ENCODE peak calls at places on chromosomes 16 and 17, in six cellular contexts. B is neural progenitor cell, N is GM19239, W is H9, G is NCI-H187 treated with DMSO at 0.1 percent for 48 hours, O is T-helper 2 cell. F is an unnamed sample.

GRCh38 chr17:27560668-27561067 is 70.3 kb upstream of the LGALS9 start:
- DNase-seq in B (no peak), G (no peak), N (no peak), O (no peak), W (no peak), F (no peak)

GRCh38 chr17:9519873-9520272 is 55.7 kb downstream of the STX8 start:
- DNase-seq in W (no peak), N (no peak), G (no peak), O (no peak), B (no peak), F (no peak)

GRCh38 chr16:66427451-66427860 is 361 bp downstream of the BEAN1 start:
- DNase-seq in N (no peak), G (no peak), W (no peak), O (no peak), B (no peak), F (peak)

GRCh38 chr16:6148361-6148760 is 1050.8 kb upstream of the EEF2KMT start:
- DNase-seq in O (no peak), G (no peak), N (no peak), W (no peak), B (no peak), F (no peak)

GRCh38 chr17:13558588-13558987 is 43.1 kb downstream of the HS3ST3A1 start:
- DNase-seq in N (no peak), W (no peak), G (no peak), O (no peak), B (no peak), F (no peak)

GRCh38 chr17:40938981-40939380 is 1.5 kb upstream of the KRT23 start:
- DNase-seq in O (no peak), G (no peak), B (no peak), W (no peak), N (no peak), F (no peak)

GRCh38 chr17:63249256-63250006 is 196.7 kb downstream of the CYB561 start:
- DNase-seq in O (no peak), W (no peak), G (no peak), B (no peak), N (no peak), F (no peak)

GRCh38 chr17:52885882-52886281 is 727.4 kb upstream of the CA10 start:
- DNase-seq in G (no peak), O (no peak), W (no peak), N (no peak), B (peak), F (no peak)

GRCh38 chr16:57758331-57759117 is 23.0 kb downstream of the KATNB1 start:
- DNase-seq in B (no peak), N (no peak), O (no peak), W (no peak), G (no peak), F (no peak)

GRCh38 chr16:5510819-5511370 is 413.3 kb upstream of the EEF2KMT start:
- DNase-seq in G (no peak), O (no peak), N (no peak), B (peak), W (no peak), F (no peak)

GRCh38 chr17:7580631-7581554 is 1.5 kb downstream of the CD68 start:
- DNase-seq in O (no peak), W (peak), G (no peak), B (no peak), N (no peak), F (no peak)

GRCh38 chr17:27293359-27293897 is 486 bp upstream of the WSB1 start:
- DNase-seq in N (peak), W (no peak), B (peak), G (no peak), O (no peak), F (peak)

GRCh38 chr16:12667909-12668308 is 135.8 kb downstream of the CPPED1 start:
- DNase-seq in W (no peak), N (no peak), B (no peak), G (no peak), O (no peak), F (no peak)

GRCh38 chr16:87392823-87393679 is 915 bp downstream of the MAP1LC3B start:
- DNase-seq in B (peak), W (peak), G (no peak), O (no peak), N (no peak), F (peak)

GRCh38 chr17:36610472-36610871 is 9.1 kb downstream of the MRM1 start:
- DNase-seq in N (no peak), O (no peak), G (no peak), W (no peak), B (no peak), F (no peak)

GRCh38 chr16:87982491-87983415 is 31.5 kb downstream of the BANP start:
- DNase-seq in B (no peak), G (no peak), O (no peak), W (no peak), N (no peak), F (no peak)

GRCh38 chr17:79628861-79629547 is 18.2 kb upstream of the RBFOX3 start:
- DNase-seq in G (no peak), W (peak), N (no peak), O (no peak), B (peak), F (peak)